ENCODE peak calls at places on chromosome 1, in six cellular contexts. W is colonic mucosa, X is ovary, A is tibial artery, Z is heart left ventricle, G is neural progenitor cell. P is an unnamed sample.

GRCh38 chr1:234558186-234558836 is 51.7 kb downstream of the IRF2BP2 start:
- DNase-seq in W (no peak), X (no peak), A (no peak), Z (no peak), G (no peak), P (no peak)

GRCh38 chr1:154616659-154617345 is 8.8 kb upstream of the ADAR start:
- DNase-seq in W (no peak), X (no peak), A (no peak), Z (no peak), G (no peak), P (no peak)

GRCh38 chr1:201506092-201506491 is 831 bp downstream of the CSRP1 start:
- DNase-seq in W (no peak), X (no peak), A (no peak), Z (no peak), G (no peak), P (no peak)

GRCh38 chr1:19591482-19592093 is 52.5 kb upstream of the NBL1 start:
- DNase-seq in W (no peak), X (no peak), A (no peak), Z (no peak), G (no peak), P (no peak)

GRCh38 chr1:235075121-235075954 is 53.3 kb downstream of the TOMM20 start:
- DNase-seq in W (no peak), X (peak; percentile 69), A (peak; percentile 90), Z (peak; percentile 86), G (no peak), P (peak; percentile 10)

GRCh38 chr1:42282867-42283583 is 52.0 kb downstream of the FOXJ3 start:
- DNase-seq in W (no peak), X (no peak), A (no peak), Z (no peak), G (no peak), P (no peak)

GRCh38 chr1:163191301-163191700 is 11.4 kb downstream of the RGS5 start:
- DNase-seq in W (no peak), X (no peak), A (no peak), Z (no peak), G (no peak), P (no peak)

GRCh38 chr1:225766967-225767413 is 10.6 kb upstream of the SRP9 start:
- DNase-seq in W (peak; percentile 40), X (peak; percentile 71), A (peak; percentile 69), Z (peak; percentile 62), G (no peak), P (no peak)

GRCh38 chr1:192703283-192704206 is 67.6 kb downstream of the RGS13 start:
- DNase-seq in W (no peak), X (no peak), A (no peak), Z (no peak), G (no peak), P (no peak)

GRCh38 chr1:95340056-95340455 is 106.0 kb downstream of the RWDD3 start:
- DNase-seq in W (no peak), X (no peak), A (no peak), Z (peak; percentile 36), G (no peak), P (no peak)

GRCh38 chr1:244833734-244834595 is 1.5 kb upstream of the COX20 start:
- DNase-seq in W (peak; percentile 65), X (peak; percentile 53), A (peak; percentile 74), Z (peak; percentile 59), G (peak; percentile 65), P (peak; percentile 42)

GRCh38 chr1:109864063-109864822 is 46.4 kb upstream of the CSF1 start:
- DNase-seq in W (no peak), X (no peak), A (no peak), Z (no peak), G (no peak), P (no peak)

GRCh38 chr1:213053455-213053854 is 2.4 kb downstream of the RPS6KC1 start:
- DNase-seq in W (no peak), X (no peak), A (no peak), Z (no peak), G (no peak), P (no peak)

GRCh38 chr1:27656157-27656893 is 15.7 kb downstream of the IFI6 start:
- DNase-seq in W (peak; percentile 40), X (no peak), A (peak; percentile 81), Z (peak; percentile 80), G (peak; percentile 86), P (no peak)

GRCh38 chr1:92030701-92031107 is 919 bp downstream of the EPHX4 start:
- DNase-seq in W (no peak), X (no peak), A (no peak), Z (no peak), G (peak; percentile 9), P (no peak)

GRCh38 chr1:24898909-24899439 is 31.1 kb downstream of the RUNX3 start:
- DNase-seq in W (no peak), X (no peak), A (peak; percentile 55), Z (no peak), G (no peak), P (no peak)

GRCh38 chr1:98903726-98904125 is 100.9 kb downstream of the PLPPR5 start:
- DNase-seq in W (no peak), X (no peak), A (no peak), Z (no peak), G (no peak), P (no peak)

GRCh38 chr1:152398812-152399698 is 15.0 kb downstream of the CRNN start:
- DNase-seq in W (no peak), X (no peak), A (no peak), Z (no peak), G (no peak), P (no peak)

GRCh38 chr1:220430059-220430458 is 97.9 kb upstream of the MARK1 start:
- DNase-seq in W (no peak), X (no peak), A (no peak), Z (no peak), G (peak; percentile 34), P (no peak)

GRCh38 chr1:77313491-77313890 is 31.7 kb downstream of the AK5 start:
- DNase-seq in W (no peak), X (no peak), A (no peak), Z (no peak), G (peak; percentile 56), P (peak; percentile 25)

GRCh38 chr1:78715181-78715661 is 65.6 kb downstream of the IFI44 start:
- DNase-seq in W (no peak), X (no peak), A (no peak), Z (no peak), G (no peak), P (no peak)

GRCh38 chr1:83509229-83509870 is 489.6 kb downstream of the TTLL7 start:
- DNase-seq in W (no peak), X (no peak), A (no peak), Z (no peak), G (no peak), P (no peak)

GRCh38 chr1:61234582-61234909 is 152.2 kb downstream of the NFIA start:
- DNase-seq in W (no peak), X (no peak), A (no peak), Z (no peak), G (no peak), P (no peak)

GRCh38 chr1:90325165-90325564 is 330.3 kb downstream of the ZNF326 start:
- DNase-seq in W (no peak), X (no peak), A (no peak), Z (no peak), G (no peak), P (no peak)

GRCh38 chr1:10953505-10954193 is 58.8 kb upstream of the TARDBP start:
- DNase-seq in W (no peak), X (no peak), A (no peak), Z (no peak), G (no peak), P (no peak)

GRCh38 chr1:74592580-74593355 is 80.4 kb upstream of the LRRC53 start:
- DNase-seq in W (no peak), X (no peak), A (no peak), Z (no peak), G (no peak), P (no peak)

GRCh38 chr1:161678510-161678909 is 15.6 kb downstream of the FCGR2B start:
- DNase-seq in W (no peak), X (no peak), A (no peak), Z (no peak), G (no peak), P (no peak)

GRCh38 chr1:54809496-54810074 is 8.5 kb upstream of the TTC22 start:
- DNase-seq in W (no peak), X (no peak), A (peak; percentile 40), Z (no peak), G (no peak), P (no peak)

GRCh38 chr1:54806931-54807611 is 5.9 kb upstream of the TTC22 start:
- DNase-seq in W (no peak), X (no peak), A (peak; percentile 21), Z (no peak), G (no peak), P (no peak)

GRCh38 chr1:54810144-54810942 is 9.2 kb upstream of the TTC22 start:
- DNase-seq in W (peak; percentile 82), X (peak; percentile 48), A (no peak), Z (peak; percentile 59), G (peak; percentile 81), P (peak; percentile 37)

GRCh38 chr1:54807756-54808155 is 6.6 kb upstream of the TTC22 start:
- DNase-seq in W (no peak), X (no peak), A (no peak), Z (no peak), G (no peak), P (no peak)

GRCh38 chr1:54808443-54809207 is 7.5 kb upstream of the TTC22 start:
- DNase-seq in W (no peak), X (no peak), A (peak; percentile 58), Z (no peak), G (no peak), P (no peak)
- TF ChIP-seq CTCF in W (no peak), X (no peak), A (no peak), Z (no peak), G (peak; percentile 28), P (no peak)

GRCh38 chr1:47784294-47784650 is 212.9 kb downstream of the TRABD2B start:
- DNase-seq in W (no peak), X (no peak), A (no peak), Z (no peak), G (no peak), P (no peak)
- H3K27ac ChIP-seq in W (no peak overlapping the region), X (no peak overlapping the region), A (peak overlapping the region; percentile 82), Z (no peak overlapping the region), G (no peak overlapping the region), P (no peak overlapping the region)

GRCh38 chr1:39609618-39610331 is 29.7 kb downstream of the HEYL start:
- DNase-seq in W (peak; percentile 72), X (peak; percentile 22), A (no peak), Z (peak; percentile 86), G (peak; percentile 86), P (peak; percentile 72)
- TF ChIP-seq CTCF in W (peak; percentile 45), X (no peak), A (peak; percentile 73), Z (peak; percentile 87), G (peak; percentile 91), P (peak; percentile 74)

DNA sequence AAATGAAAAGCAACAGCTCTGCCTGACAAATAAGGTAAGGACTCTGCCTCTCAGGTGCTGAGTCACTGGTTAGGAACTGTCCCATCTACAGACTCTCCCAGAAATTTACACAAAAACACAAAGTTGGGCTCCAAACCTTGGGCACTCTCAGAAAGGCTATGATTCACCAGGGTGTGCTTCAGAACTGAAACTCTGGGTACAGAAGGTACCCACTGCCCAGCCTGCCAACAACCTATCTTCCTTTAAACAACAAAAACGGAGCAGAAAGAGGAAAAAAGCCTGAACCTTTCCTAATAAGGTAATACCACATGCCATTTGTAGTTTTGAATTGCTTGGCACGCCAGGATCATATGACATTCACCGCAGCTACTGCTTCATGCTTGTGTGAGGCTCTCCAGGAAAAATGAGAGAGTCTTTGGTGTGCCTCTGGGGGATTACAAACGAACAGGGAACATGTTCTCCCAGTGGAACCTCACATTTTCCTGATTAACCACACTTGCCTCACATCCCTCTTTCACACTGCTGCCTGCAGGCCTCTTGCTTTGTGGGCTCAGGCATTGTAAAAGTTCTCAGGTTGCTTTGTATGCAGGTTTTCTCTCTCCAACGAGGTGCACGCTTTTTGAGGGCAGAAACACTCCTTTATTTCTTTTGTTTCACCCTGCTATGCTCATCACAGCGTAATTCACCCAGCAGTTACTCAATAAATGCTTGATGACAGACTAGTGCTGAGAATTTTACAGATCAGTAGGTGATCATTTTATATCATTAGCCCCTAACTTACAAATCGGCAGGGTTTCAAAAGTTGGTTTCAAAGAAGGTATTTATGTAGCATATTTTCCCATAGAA is 65.1 kb downstream of the GADD45A start:
- DNase-seq in W (no peak), X (peak; percentile 36), A (peak; percentile 90), Z (no peak), G (peak; percentile 49), P (no peak)
- H3K27ac ChIP-seq in W (peak overlapping the region; percentile 60), X (peak overlapping the region; percentile 54), A (peak overlapping the region; percentile 90), Z (peak overlapping the region; percentile 64), G (peak overlapping the region; percentile 62), P (no peak overlapping the region)